ENCODE peak calls at places on chromosomes 4 and X, in nine cellular contexts. W is colonic mucosa; Y is left colon; I is NCI-H2081; U is hypothalamus; O is NCI-H82; J is activated CD4-positive, alpha-beta T cell treated with anti-CD3 and anti-CD28 coated beads, Interleukin-2, amount 10 ng/mL, durations not matched to agents 7 days and 5 days; E is foreskin fibroblast; Z is AG04450. K is an unnamed sample.

GRCh38 chr4:139774759-139775487 is 109.3 kb downstream of the MGST2 start:
- DNase-seq in W (peak), Y (no peak), I (peak), U (no peak), O (no peak), J (no peak), E (no peak), Z (no peak), K (no peak)

GRCh38 chr4:150574678-150575077 is 7.3 kb upstream of the MAB21L2 start:
- DNase-seq in W (no peak), Y (no peak), I (no peak), U (no peak), O (no peak), J (no peak), E (peak), Z (no peak), K (no peak)

GRCh38 chr4:109850601-109851000 is 2.7 kb downstream of the LRIT3 start:
- DNase-seq in W (no peak), Y (no peak), I (no peak), U (no peak), O (no peak), J (no peak), E (no peak), Z (no peak), K (no peak)

GRCh38 chrX:153580700-153581386 is 18.1 kb downstream of the CCNQ start:
- DNase-seq in W (no peak), Y (peak), I (no peak), U (no peak), O (peak), J (peak), E (no peak), Z (no peak), K (peak)

GRCh38 chr4:142248946-142249345 is 597.2 kb downstream of the INPP4B start:
- DNase-seq in W (no peak), Y (no peak), I (no peak), U (no peak), O (no peak), J (no peak), E (peak), Z (peak), K (no peak)

GRCh38 chrX:19129694-19130093 is 7.4 kb upstream of the ADGRG2 start:
- DNase-seq in W (no peak), Y (no peak), I (no peak), U (no peak), O (no peak), J (no peak), E (no peak), Z (no peak), K (no peak)

GRCh38 chrX:19372170-19373033 is 28.7 kb downstream of the PDHA1 start:
- DNase-seq in W (peak), Y (peak), I (peak), U (peak), O (peak), J (peak), E (peak), Z (peak), K (peak)

GRCh38 chrX:106611682-106612402 is at the start of gene RADX:
- DNase-seq in W (peak), Y (peak), I (peak), U (peak), O (peak), J (peak), E (peak), Z (peak), K (peak)

GRCh38 chr4:148021706-148022105 is 289.8 kb downstream of the ARHGAP10 start:
- DNase-seq in W (no peak), Y (no peak), I (no peak), U (no peak), O (no peak), J (no peak), E (no peak), Z (no peak), K (peak)

GRCh38 chrX:8738588-8739189 is 6.8 kb upstream of the ANOS1 start:
- DNase-seq in W (peak), Y (peak), I (peak), U (peak), O (peak), J (peak), E (peak), Z (no peak), K (peak)

GRCh38 chr4:101604976-101605375 is 185.6 kb upstream of the BANK1 start:
- DNase-seq in W (no peak), Y (no peak), I (no peak), U (no peak), O (peak), J (no peak), E (peak), Z (no peak), K (no peak)

GRCh38 chr4:40331092-40331824 is 3.9 kb upstream of the CHRNA9 start:
- DNase-seq in W (no peak), Y (no peak), I (no peak), U (no peak), O (peak), J (no peak), E (no peak), Z (no peak), K (no peak)

GRCh38 chr4:42282081-42282901 is 115.0 kb upstream of the SHISA3 start:
- DNase-seq in W (peak), Y (peak), I (peak), U (peak), O (peak), J (peak), E (peak), Z (peak), K (peak)

GRCh38 chr4:176794151-176794550 is 1.4 kb upstream of the VEGFC start:
- DNase-seq in W (no peak), Y (no peak), I (no peak), U (no peak), O (no peak), J (no peak), E (peak), Z (peak), K (peak)

GRCh38 chr4:1371151-1371830 is 24.3 kb downstream of the UVSSA start:
- DNase-seq in W (no peak), Y (no peak), I (no peak), U (no peak), O (no peak), J (no peak), E (no peak), Z (no peak), K (no peak)

GRCh38 chr4:135598151-135598550 is 1396.6 kb upstream of the PABPC4L start:
- DNase-seq in W (no peak), Y (no peak), I (no peak), U (no peak), O (peak), J (no peak), E (no peak), Z (no peak), K (no peak)

GRCh38 chrX:119887721-119888425 is 7.8 kb upstream of the AKAP14 start:
- DNase-seq in W (peak), Y (peak), I (peak), U (peak), O (peak), J (peak), E (peak), Z (no peak), K (peak)

K was measured in endothelial cell of umbilical vein.